ENCODE peak calls at places on chromosome 13, in five cellular contexts. R is neural crest cell, I is Calu3, A is lower leg skin, N is AG04450. E is an unnamed sample.
A peak's percentile ranks its signal among the peaks of the same experiment; 100 is the strongest.

GRCh38 chr13:79480954-79481684 is at the start of gene NDFIP2:
- DNase-seq in R (peak; percentile 82), I (peak; percentile 66), A (peak; percentile 95), N (peak; percentile 58), E (peak; percentile 89)

GRCh38 chr13:35855531-35856019 is 275.6 kb downstream of the DCLK1 start:
- DNase-seq in R (no peak), I (peak; percentile 56), A (peak; percentile 85), N (no peak), E (no peak)

GRCh38 chr13:113493315-113493951 is 2.9 kb upstream of the DCUN1D2 start:
- DNase-seq in R (no peak), I (no peak), A (no peak), N (peak; percentile 89), E (no peak)

GRCh38 chr13:40261361-40261760 is 405.1 kb downstream of the FOXO1 start:
- DNase-seq in R (no peak), I (no peak), A (no peak), N (no peak), E (no peak)

GRCh38 chr13:46119883-46120614 is 15.2 kb upstream of the CPB2 start:
- DNase-seq in R (no peak), I (peak; percentile 8), A (no peak), N (no peak), E (no peak)

GRCh38 chr13:97435794-97436193 is 1.8 kb downstream of the RAP2A start:
- DNase-seq in R (no peak), I (no peak), A (no peak), N (no peak), E (no peak)

GRCh38 chr13:62710766-62711165 is 1295.1 kb upstream of the PCDH20 start:
- DNase-seq in R (no peak), I (no peak), A (no peak), N (no peak), E (no peak)

GRCh38 chr13:101751488-101751887 is 299.0 kb downstream of the ITGBL1 start:
- DNase-seq in R (no peak), I (peak; percentile 3), A (no peak), N (peak; percentile 32), E (no peak)

GRCh38 chr13:109400192-109400591 is 386.2 kb downstream of the IRS2 start:
- DNase-seq in R (peak; percentile 12), I (no peak), A (no peak), N (no peak), E (no peak)

GRCh38 chr13:87295636-87296035 is 375.5 kb upstream of the SLITRK5 start:
- DNase-seq in R (no peak), I (no peak), A (no peak), N (no peak), E (no peak)

GRCh38 chr13:63041640-63042414 is 1626.2 kb upstream of the PCDH20 start:
- DNase-seq in R (no peak), I (no peak), A (no peak), N (peak; percentile 26), E (no peak)

GRCh38 chr13:94344126-94344863 is 135.2 kb downstream of the DCT start:
- DNase-seq in R (no peak), I (no peak), A (no peak), N (no peak), E (no peak)

GRCh38 chr13:34223984-34224383 is 406.0 kb downstream of the RFC3 start:
- DNase-seq in R (no peak), I (no peak), A (no peak), N (no peak), E (no peak)

GRCh38 chr13:48160879-48161278 is 66.0 kb upstream of the MED4 start:
- DNase-seq in R (no peak), I (no peak), A (peak; percentile 90), N (no peak), E (no peak)

GRCh38 chr13:107518292-107518691 is 697.0 kb downstream of the LIG4 start:
- DNase-seq in R (no peak), I (no peak), A (no peak), N (no peak), E (no peak)

GRCh38 chr13:93577105-93577504 is 350.5 kb downstream of the GPC6 start:
- DNase-seq in R (no peak), I (no peak), A (no peak), N (no peak), E (no peak)

GRCh38 chr13:43364210-43365041 is 341.0 kb downstream of the DNAJC15 start:
- DNase-seq in R (no peak), I (no peak), A (no peak), N (peak; percentile 29), E (no peak)

GRCh38 chr13:19927117-19927734 is 31.3 kb upstream of the ZMYM2 start:
- DNase-seq in R (no peak), I (no peak), A (no peak), N (no peak), E (no peak)

GRCh38 chr13:114067886-114068722 is 64.3 kb downstream of the RASA3 start:
- DNase-seq in R (no peak), I (no peak), A (no peak), N (no peak), E (no peak)

GRCh38 chr13:37878496-37878895 is 8.9 kb upstream of the TRPC4 start:
- DNase-seq in R (no peak), I (no peak), A (no peak), N (no peak), E (no peak)

GRCh38 chr13:108572782-108573211 is 56.6 kb upstream of the MYO16 start:
- DNase-seq in R (no peak), I (no peak), A (no peak), N (no peak), E (no peak)

GRCh38 chr13:26656919-26657318 is 99.4 kb downstream of the WASF3 start:
- DNase-seq in R (no peak), I (no peak), A (no peak), N (peak; percentile 68), E (no peak)
- TF ChIP-seq CTCF in R (peak; percentile 28), I (no peak), A (no peak), N (peak; percentile 66), E (no peak)

GRCh38 chr13:21243045-21243842 is 66.8 kb downstream of the MRPL57 start:
- DNase-seq in R (no peak), I (no peak), A (no peak), N (no peak), E (no peak)
- TF ChIP-seq CTCF in R (no peak), I (no peak), A (no peak), N (no peak), E (no peak)

GRCh38 chr13:28204690-28205443 is 66.5 kb downstream of the PAN3 start:
- DNase-seq in R (no peak), I (no peak), A (no peak), N (no peak), E (no peak)

GRCh38 chr13:28204043-28204442 is 65.7 kb downstream of the PAN3 start:
- DNase-seq in R (no peak), I (no peak), A (no peak), N (no peak), E (no peak)

GRCh38 chr13:28199089-28199488 is 60.7 kb downstream of the PAN3 start:
- DNase-seq in R (no peak), I (no peak), A (no peak), N (no peak), E (no peak)
- TF ChIP-seq CTCF in R (peak; percentile 35), I (no peak), A (no peak), N (peak; percentile 8), E (peak; percentile 36)

DNA sequence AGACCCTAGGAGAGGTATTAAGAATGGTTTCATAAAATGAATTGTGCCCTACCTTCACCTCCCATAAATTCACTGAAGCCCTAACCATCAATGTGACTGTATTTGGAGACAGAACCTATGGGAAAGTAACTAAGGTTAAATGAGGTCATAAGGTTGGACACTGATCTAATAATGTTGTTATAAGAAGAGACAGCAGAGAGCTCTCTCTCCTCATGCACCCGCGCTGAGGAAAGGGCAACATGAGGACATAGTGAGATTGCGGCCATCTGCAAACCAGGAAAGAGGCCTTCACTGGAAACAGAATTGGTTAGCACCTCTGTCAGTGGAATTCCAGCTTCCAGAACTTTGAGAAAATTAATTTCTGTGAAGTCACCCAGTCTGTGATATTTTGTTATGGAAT is 1396.1 kb upstream of the MIR17HG start:
- DNase-seq in R (no peak), I (no peak), A (no peak), N (no peak), E (no peak)
- TF ChIP-seq CTCF in R (no peak), I (no peak), A (no peak), N (no peak), E (no peak)

DNA sequence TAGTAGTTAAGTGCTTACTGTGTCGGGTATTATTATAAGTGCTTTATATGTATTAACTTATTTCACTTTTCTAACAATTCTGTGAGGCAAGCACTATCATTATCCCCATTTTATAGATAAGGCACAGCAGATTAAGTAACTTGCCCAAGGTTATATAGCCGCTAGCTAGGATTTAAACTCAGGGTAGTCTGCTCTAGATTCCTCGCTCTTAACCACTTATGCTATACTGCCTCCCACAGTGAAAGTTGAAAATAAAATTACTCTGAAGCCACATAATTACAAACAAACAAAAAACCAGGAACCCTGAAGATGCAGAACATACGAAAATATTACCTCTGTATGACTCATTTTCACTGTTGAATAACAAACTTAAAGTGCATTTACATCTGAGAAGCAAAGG is 3.9 kb downstream of the TEX30 start:
- DNase-seq in R (no peak), I (no peak), A (no peak), N (no peak), E (no peak)
- TF ChIP-seq CTCF in R (no peak), I (no peak), A (no peak), N (no peak), E (no peak)

GRCh38 chr13:91361755-91362271 is 14.3 kb downstream of the MIR17HG start:
- DNase-seq in R (no peak), I (no peak), A (no peak), N (no peak), E (no peak)
- TF ChIP-seq CTCF in R (no peak), I (no peak), A (no peak), N (no peak), E (no peak)